ENCODE peak calls at places on chromosomes 11 and 22, in eight cellular contexts. One of them, this sample, is unnamed.

GRCh38 chr22:37909756-37910155 is 3.7 kb downstream of the MICALL1 start:
- DNase-seq in left ventricle myocardium inferior: no peak
- DNase-seq in WTC11: no peak
- DNase-seq in DMS53: no peak
- DNase-seq in IMR-90: no peak
- DNase-seq in NCI-H774: no peak
- DNase-seq in stimulated activated CD4-positive, alpha-beta T cell treated with anti-CD3 and anti-CD28 coated beads, Interleukin-2, amount 100 ng/mL, for 48 hours: no peak
- DNase-seq in neural crest cell: no peak
- DNase-seq in this sample: no peak

GRCh38 chr11:70703141-70704052 is 305.1 kb downstream of the CTTN start:
- DNase-seq in left ventricle myocardium inferior: no peak
- DNase-seq in WTC11: peak; percentile 63
- DNase-seq in DMS53: no peak
- DNase-seq in IMR-90: no peak
- DNase-seq in NCI-H774: no peak
- DNase-seq in stimulated activated CD4-positive, alpha-beta T cell treated with anti-CD3 and anti-CD28 coated beads, Interleukin-2, amount 100 ng/mL, for 48 hours: no peak
- DNase-seq in neural crest cell: peak; percentile 20
- DNase-seq in this sample: peak; percentile 57

GRCh38 chr11:108115495-108116140 is 5.7 kb upstream of the ACAT1 start:
- DNase-seq in left ventricle myocardium inferior: peak; percentile 86
- DNase-seq in WTC11: peak; percentile 16
- DNase-seq in DMS53: peak; percentile 92
- DNase-seq in IMR-90: peak; percentile 89
- DNase-seq in NCI-H774: peak; percentile 89
- DNase-seq in stimulated activated CD4-positive, alpha-beta T cell treated with anti-CD3 and anti-CD28 coated beads, Interleukin-2, amount 100 ng/mL, for 48 hours: no peak
- DNase-seq in neural crest cell: no peak
- DNase-seq in this sample: peak; percentile 95

GRCh38 chr22:38843201-38843715 is 570 bp downstream of the NPTXR start:
- DNase-seq in left ventricle myocardium inferior: peak; percentile 41
- DNase-seq in WTC11: peak; percentile 60
- DNase-seq in DMS53: peak; percentile 81
- DNase-seq in IMR-90: peak; percentile 81
- DNase-seq in NCI-H774: peak; percentile 21
- DNase-seq in stimulated activated CD4-positive, alpha-beta T cell treated with anti-CD3 and anti-CD28 coated beads, Interleukin-2, amount 100 ng/mL, for 48 hours: peak; percentile 43
- DNase-seq in neural crest cell: peak; percentile 53
- DNase-seq in this sample: peak; percentile 51

GRCh38 chr11:115961168-115962003 is 457.2 kb upstream of the CADM1 start:
- DNase-seq in left ventricle myocardium inferior: no peak
- DNase-seq in WTC11: no peak
- DNase-seq in DMS53: peak; percentile 79
- DNase-seq in IMR-90: no peak
- DNase-seq in NCI-H774: no peak
- DNase-seq in stimulated activated CD4-positive, alpha-beta T cell treated with anti-CD3 and anti-CD28 coated beads, Interleukin-2, amount 100 ng/mL, for 48 hours: no peak
- DNase-seq in neural crest cell: no peak
- DNase-seq in this sample: no peak

GRCh38 chr11:86792150-86792549 is 8.2 kb upstream of the PRSS23 start:
- DNase-seq in left ventricle myocardium inferior: no peak
- DNase-seq in WTC11: no peak
- DNase-seq in DMS53: no peak
- DNase-seq in IMR-90: no peak
- DNase-seq in NCI-H774: no peak
- DNase-seq in stimulated activated CD4-positive, alpha-beta T cell treated with anti-CD3 and anti-CD28 coated beads, Interleukin-2, amount 100 ng/mL, for 48 hours: no peak
- DNase-seq in neural crest cell: no peak
- DNase-seq in this sample: no peak

GRCh38 chr11:46183819-46184218 is 62.6 kb upstream of the PHF21A start:
- DNase-seq in left ventricle myocardium inferior: no peak
- DNase-seq in WTC11: no peak
- DNase-seq in DMS53: peak; percentile 42
- DNase-seq in IMR-90: peak; percentile 84
- DNase-seq in NCI-H774: no peak
- DNase-seq in stimulated activated CD4-positive, alpha-beta T cell treated with anti-CD3 and anti-CD28 coated beads, Interleukin-2, amount 100 ng/mL, for 48 hours: no peak
- DNase-seq in neural crest cell: no peak
- DNase-seq in this sample: no peak

GRCh38 chr11:4606231-4607015 is 1.6 kb downstream of the TRIM68 start:
- DNase-seq in left ventricle myocardium inferior: no peak
- DNase-seq in WTC11: no peak
- DNase-seq in DMS53: peak; percentile 73
- DNase-seq in IMR-90: peak; percentile 8
- DNase-seq in NCI-H774: peak; percentile 61
- DNase-seq in stimulated activated CD4-positive, alpha-beta T cell treated with anti-CD3 and anti-CD28 coated beads, Interleukin-2, amount 100 ng/mL, for 48 hours: no peak
- DNase-seq in neural crest cell: no peak
- DNase-seq in this sample: no peak

GRCh38 chr11:28673687-28674431 is 565.7 kb downstream of the METTL15 start:
- DNase-seq in left ventricle myocardium inferior: no peak
- DNase-seq in WTC11: no peak
- DNase-seq in DMS53: peak; percentile 2
- DNase-seq in IMR-90: peak; percentile 13
- DNase-seq in NCI-H774: no peak
- DNase-seq in stimulated activated CD4-positive, alpha-beta T cell treated with anti-CD3 and anti-CD28 coated beads, Interleukin-2, amount 100 ng/mL, for 48 hours: no peak
- DNase-seq in neural crest cell: no peak
- DNase-seq in this sample: no peak

GRCh38 chr22:42742940-42743339 is 22.3 kb upstream of the A4GALT start:
- DNase-seq in left ventricle myocardium inferior: peak; percentile 64
- DNase-seq in WTC11: peak; percentile 58
- DNase-seq in DMS53: no peak
- DNase-seq in IMR-90: no peak
- DNase-seq in NCI-H774: no peak
- DNase-seq in stimulated activated CD4-positive, alpha-beta T cell treated with anti-CD3 and anti-CD28 coated beads, Interleukin-2, amount 100 ng/mL, for 48 hours: no peak
- DNase-seq in neural crest cell: no peak
- DNase-seq in this sample: no peak

GRCh38 chr11:59676205-59676604 is 7.4 kb upstream of the PATL1 start:
- DNase-seq in left ventricle myocardium inferior: no peak
- DNase-seq in WTC11: no peak
- DNase-seq in DMS53: no peak
- DNase-seq in IMR-90: no peak
- DNase-seq in NCI-H774: no peak
- DNase-seq in stimulated activated CD4-positive, alpha-beta T cell treated with anti-CD3 and anti-CD28 coated beads, Interleukin-2, amount 100 ng/mL, for 48 hours: no peak
- DNase-seq in neural crest cell: no peak
- DNase-seq in this sample: no peak

GRCh38 chr22:20807315-20807752 is 33.4 kb downstream of the SERPIND1 start:
- DNase-seq in left ventricle myocardium inferior: no peak
- DNase-seq in WTC11: no peak
- DNase-seq in DMS53: no peak
- DNase-seq in IMR-90: peak; percentile 98
- DNase-seq in NCI-H774: no peak
- DNase-seq in stimulated activated CD4-positive, alpha-beta T cell treated with anti-CD3 and anti-CD28 coated beads, Interleukin-2, amount 100 ng/mL, for 48 hours: no peak
- DNase-seq in neural crest cell: no peak
- DNase-seq in this sample: no peak

GRCh38 chr11:69444381-69445130 is 36.9 kb upstream of the LINC01488 start:
- DNase-seq in left ventricle myocardium inferior: peak; percentile 70
- DNase-seq in WTC11: peak; percentile 64
- DNase-seq in DMS53: no peak
- DNase-seq in IMR-90: peak; percentile 93
- DNase-seq in NCI-H774: no peak
- DNase-seq in stimulated activated CD4-positive, alpha-beta T cell treated with anti-CD3 and anti-CD28 coated beads, Interleukin-2, amount 100 ng/mL, for 48 hours: no peak
- DNase-seq in neural crest cell: peak; percentile 53
- DNase-seq in this sample: peak; percentile 77

GRCh38 chr11:13000721-13001120 is 8.4 kb upstream of the RASSF10 start:
- DNase-seq in left ventricle myocardium inferior: no peak
- DNase-seq in WTC11: no peak
- DNase-seq in DMS53: peak; percentile 20
- DNase-seq in IMR-90: no peak
- DNase-seq in NCI-H774: no peak
- DNase-seq in stimulated activated CD4-positive, alpha-beta T cell treated with anti-CD3 and anti-CD28 coated beads, Interleukin-2, amount 100 ng/mL, for 48 hours: no peak
- DNase-seq in neural crest cell: no peak
- DNase-seq in this sample: no peak

GRCh38 chr22:19776433-19777031 is 16.0 kb downstream of the TBX1 start:
- DNase-seq in left ventricle myocardium inferior: peak; percentile 10
- DNase-seq in WTC11: peak; percentile 7
- DNase-seq in DMS53: peak; percentile 9
- DNase-seq in IMR-90: peak; percentile 19
- DNase-seq in NCI-H774: no peak
- DNase-seq in stimulated activated CD4-positive, alpha-beta T cell treated with anti-CD3 and anti-CD28 coated beads, Interleukin-2, amount 100 ng/mL, for 48 hours: no peak
- DNase-seq in neural crest cell: no peak
- DNase-seq in this sample: no peak

GRCh38 chr22:44392446-44392921 is 79.7 kb upstream of the SHISAL1 start:
- DNase-seq in left ventricle myocardium inferior: peak; percentile 2
- DNase-seq in WTC11: peak; percentile 7
- DNase-seq in DMS53: no peak
- DNase-seq in IMR-90: peak; percentile 11
- DNase-seq in NCI-H774: no peak
- DNase-seq in stimulated activated CD4-positive, alpha-beta T cell treated with anti-CD3 and anti-CD28 coated beads, Interleukin-2, amount 100 ng/mL, for 48 hours: no peak
- DNase-seq in neural crest cell: no peak
- DNase-seq in this sample: no peak

GRCh38 chr11:8252388-8252787 is 11.3 kb downstream of the LMO1 start:
- DNase-seq in left ventricle myocardium inferior: no peak
- DNase-seq in WTC11: no peak
- DNase-seq in DMS53: no peak
- DNase-seq in IMR-90: no peak
- DNase-seq in NCI-H774: no peak
- DNase-seq in stimulated activated CD4-positive, alpha-beta T cell treated with anti-CD3 and anti-CD28 coated beads, Interleukin-2, amount 100 ng/mL, for 48 hours: no peak
- DNase-seq in neural crest cell: no peak
- DNase-seq in this sample: no peak

GRCh38 chr22:50009251-50009650 is 3.3 kb downstream of the IL17REL start:
- DNase-seq in left ventricle myocardium inferior: no peak
- DNase-seq in WTC11: no peak
- DNase-seq in DMS53: no peak
- DNase-seq in IMR-90: no peak
- DNase-seq in NCI-H774: no peak
- DNase-seq in stimulated activated CD4-positive, alpha-beta T cell treated with anti-CD3 and anti-CD28 coated beads, Interleukin-2, amount 100 ng/mL, for 48 hours: no peak
- DNase-seq in neural crest cell: no peak
- DNase-seq in this sample: no peak

GRCh38 chr11:61828629-61829407 is 718 bp downstream of the FADS2 start:
- DNase-seq in left ventricle myocardium inferior: peak; percentile 62
- DNase-seq in WTC11: peak; percentile 64
- DNase-seq in DMS53: peak; percentile 73
- DNase-seq in IMR-90: no peak
- DNase-seq in NCI-H774: peak; percentile 18
- DNase-seq in stimulated activated CD4-positive, alpha-beta T cell treated with anti-CD3 and anti-CD28 coated beads, Interleukin-2, amount 100 ng/mL, for 48 hours: no peak
- DNase-seq in neural crest cell: peak; percentile 35
- DNase-seq in this sample: peak; percentile 31

This sample was measured in body of pancreas.